ENCODE peak calls at places on chromosomes 13 and 19, in four cellular contexts. D is nephron progenitor cell, F is cardiac fibroblast, T is NCI-H2081. Z is an unnamed sample.

GRCh38 chr13:88656751-88657150 is 985.6 kb downstream of the SLITRK5 start:
- DNase-seq in D (no peak), F (no peak), T (no peak), Z (no peak)

GRCh38 chr13:88761145-88761544 is 1090.0 kb downstream of the SLITRK5 start:
- DNase-seq in T (no peak), F (no peak), D (no peak), Z (no peak)

GRCh38 chr13:40220299-40220935 is 446.0 kb downstream of the FOXO1 start:
- DNase-seq in T (no peak), D (no peak), F (peak; percentile 59), Z (no peak)

GRCh38 chr19:41646589-41647204 is 19.8 kb upstream of the CEACAM4 start:
- DNase-seq in F (peak; percentile 3), D (peak; percentile 4), T (no peak), Z (no peak)

GRCh38 chr19:38769635-38770211 is 3.6 kb downstream of the LGALS7 start:
- DNase-seq in D (peak; percentile 87), T (no peak), F (peak; percentile 87), Z (no peak)

GRCh38 chr13:110560606-110561334 is 752 bp downstream of the RAB20 start:
- DNase-seq in T (no peak), F (peak; percentile 46), D (no peak), Z (peak; percentile 37)

GRCh38 chr19:54312436-54313362 is at the start of gene LILRA5:
- DNase-seq in T (no peak), F (no peak), D (no peak), Z (no peak)

GRCh38 chr19:15498910-15499309 is 9.4 kb upstream of the CYP4F22 start:
- DNase-seq in D (no peak), F (no peak), T (no peak), Z (no peak)

GRCh38 chr19:31351212-31352193 is 2.3 kb upstream of the TSHZ3 start:
- DNase-seq in D (peak; percentile 53), F (peak; percentile 58), T (no peak), Z (peak; percentile 19)

GRCh38 chr13:82800391-82800790 is 1081.9 kb downstream of the SLITRK1 start:
- DNase-seq in T (no peak), F (no peak), D (no peak), Z (no peak)

Z was measured in WERI-Rb-1.